ENCODE peak calls at places on chromosome 1, in six cellular contexts. J, N, A, E, W and O are unnamed samples.

GRCh38 chr1:113199718-113200455 is 126.9 kb downstream of the LRIG2 start:
- DNase-seq in J (no peak), N (no peak), A (no peak), E (no peak), W (peak; percentile 89), O (no peak)

GRCh38 chr1:199946305-199947155 is 81.0 kb upstream of the NR5A2 start:
- DNase-seq in J (no peak), N (no peak), A (no peak), E (no peak), W (no peak), O (no peak)

GRCh38 chr1:89894210-89894668 is 73.4 kb downstream of the LRRC8D start:
- DNase-seq in J (peak; percentile 86), N (peak; percentile 94), A (no peak), E (peak; percentile 76), W (peak; percentile 80), O (no peak)

GRCh38 chr1:92709738-92710137 is 75.2 kb downstream of the EVI5 start:
- DNase-seq in J (peak; percentile 24), N (peak; percentile 88), A (peak; percentile 67), E (peak; percentile 72), W (peak; percentile 50), O (no peak)

GRCh38 chr1:94385354-94385947 is 32.7 kb upstream of the ABCD3 start:
- DNase-seq in J (no peak), N (no peak), A (no peak), E (no peak), W (no peak), O (no peak)

GRCh38 chr1:68979891-68980290 is 483.0 kb upstream of the DEPDC1 start:
- DNase-seq in J (no peak), N (no peak), A (no peak), E (no peak), W (peak; percentile 22), O (no peak)

GRCh38 chr1:66271216-66271903 is 262.6 kb upstream of the SGIP1 start:
- DNase-seq in J (peak; percentile 98), N (peak; percentile 100), A (peak; percentile 90), E (peak; percentile 94), W (no peak), O (peak; percentile 14)

GRCh38 chr1:109793089-109793485 is 29.4 kb upstream of the EPS8L3 start:
- DNase-seq in J (peak; percentile 15), N (no peak), A (no peak), E (no peak), W (no peak), O (no peak)

GRCh38 chr1:3431266-3431665 is 23.2 kb upstream of the ARHGEF16 start:
- DNase-seq in J (no peak), N (no peak), A (no peak), E (peak; percentile 31), W (no peak), O (peak; percentile 62)

GRCh38 chr1:161044535-161044907 is 1.3 kb downstream of the USF1 start:
- DNase-seq in J (no peak), N (no peak), A (no peak), E (no peak), W (no peak), O (peak; percentile 31)

GRCh38 chr1:57857809-57858208 is 433.9 kb upstream of the DAB1 start:
- DNase-seq in J (peak; percentile 5), N (peak; percentile 60), A (no peak), E (no peak), W (no peak), O (no peak)

GRCh38 chr1:240031009-240031408 is 60.7 kb upstream of the FMN2 start:
- DNase-seq in J (peak; percentile 78), N (peak; percentile 98), A (no peak), E (peak; percentile 98), W (no peak), O (no peak)

GRCh38 chr1:41368801-41369200 is 7.6 kb downstream of the FOXO6 start:
- DNase-seq in J (no peak), N (no peak), A (no peak), E (no peak), W (no peak), O (no peak)

GRCh38 chr1:42756956-42757891 is 9.6 kb downstream of the P3H1 start:
- DNase-seq in J (peak; percentile 55), N (peak; percentile 64), A (peak; percentile 76), E (peak; percentile 69), W (no peak), O (peak; percentile 81)

GRCh38 chr1:196309386-196309785 is 298.9 kb downstream of the KCNT2 start:
- DNase-seq in J (peak; percentile 49), N (peak; percentile 30), A (peak; percentile 36), E (peak; percentile 59), W (no peak), O (no peak)

GRCh38 chr1:211537253-211537652 is 41.7 kb downstream of the SLC30A1 start:
- DNase-seq in J (no peak), N (peak; percentile 53), A (no peak), E (peak; percentile 61), W (no peak), O (no peak)

GRCh38 chr1:244862354-244862698 is 2.0 kb downstream of the HNRNPU start:
- DNase-seq in J (no peak), N (no peak), A (no peak), E (no peak), W (no peak), O (no peak)

GRCh38 chr1:56864430-56864829 is 9.8 kb downstream of the C8A start:
- DNase-seq in J (no peak), N (no peak), A (no peak), E (no peak), W (no peak), O (no peak)

GRCh38 chr1:9892563-9893528 is 17.2 kb downstream of the CTNNBIP1 start:
- DNase-seq in J (peak; percentile 59), N (peak; percentile 91), A (no peak), E (peak; percentile 97), W (peak; percentile 93), O (peak; percentile 65)

GRCh38 chr1:26831546-26832248 is 5.2 kb downstream of the ZDHHC18 start:
- DNase-seq in J (no peak), N (no peak), A (peak; percentile 75), E (peak; percentile 72), W (no peak), O (no peak)

GRCh38 chr1:163351912-163352311 is 30.2 kb downstream of the NUF2 start:
- DNase-seq in J (no peak), N (no peak), A (no peak), E (no peak), W (no peak), O (no peak)

GRCh38 chr1:179079113-179079761 is 2.6 kb upstream of the TOR3A start:
- DNase-seq in J (peak; percentile 69), N (peak; percentile 68), A (peak; percentile 85), E (peak; percentile 75), W (peak; percentile 63), O (peak; percentile 77)

GRCh38 chr1:103525114-103525606 is 339 bp upstream of the RNPC3 start:
- DNase-seq in J (peak; percentile 56), N (peak; percentile 39), A (peak; percentile 81), E (peak; percentile 35), W (peak; percentile 57), O (peak; percentile 75)

GRCh38 chr1:21669033-21669286 is 197 bp downstream of the RAP1GAP start:
- DNase-seq in J (no peak), N (no peak), A (no peak), E (no peak), W (no peak), O (peak; percentile 18)

GRCh38 chr1:227909188-227909587 is 38.5 kb downstream of the WNT9A start:
- DNase-seq in J (no peak), N (no peak), A (no peak), E (no peak), W (no peak), O (no peak)
- H4K20me1 ChIP-seq in J (no peaks in the 10 kb centered on the region), N (no peaks in the 10 kb centered on the region), A (no peaks in the 10 kb centered on the region), E (no peaks in the 10 kb centered on the region), W (no peaks in the 10 kb centered on the region), O (no peaks in the 10 kb centered on the region)

GRCh38 chr1:8024329-8024728 is 1.8 kb downstream of the ERRFI1 start:
- DNase-seq in J (no peak), N (peak; percentile 8), A (no peak), E (peak; percentile 1), W (no peak), O (no peak)

GRCh38 chr1:8025061-8025670 is 943 bp downstream of the ERRFI1 start:
- DNase-seq in J (no peak), N (peak; percentile 32), A (no peak), E (peak; percentile 74), W (peak; percentile 78), O (peak; percentile 28)

GRCh38 chr1:8026976-8027747 is 1.1 kb upstream of the ERRFI1 start:
- DNase-seq in J (no peak), N (peak; percentile 53), A (peak; percentile 83), E (peak; percentile 57), W (no peak), O (peak; percentile 48)

GRCh38 chr1:8026153-8026975 is at the start of gene ERRFI1:
- DNase-seq in J (peak; percentile 94), N (peak; percentile 94), A (peak; percentile 98), E (peak; percentile 93), W (peak; percentile 74), O (peak; percentile 98)

GRCh38 chr1:8025671-8026144 is 401 bp downstream of the ERRFI1 start:
- DNase-seq in J (no peak), N (peak; percentile 27), A (no peak), E (no peak), W (no peak), O (no peak)
- H4K20me1 ChIP-seq in J (no peaks in the 10 kb centered on the region), N (peaks cover 3% of the 10 kb centered on the region), A (peaks cover 45% of the 10 kb centered on the region), E (peaks cover 49% of the 10 kb centered on the region), W (peaks cover 49% of the 10 kb centered on the region), O (peaks cover 45% of the 10 kb centered on the region)

DNA sequence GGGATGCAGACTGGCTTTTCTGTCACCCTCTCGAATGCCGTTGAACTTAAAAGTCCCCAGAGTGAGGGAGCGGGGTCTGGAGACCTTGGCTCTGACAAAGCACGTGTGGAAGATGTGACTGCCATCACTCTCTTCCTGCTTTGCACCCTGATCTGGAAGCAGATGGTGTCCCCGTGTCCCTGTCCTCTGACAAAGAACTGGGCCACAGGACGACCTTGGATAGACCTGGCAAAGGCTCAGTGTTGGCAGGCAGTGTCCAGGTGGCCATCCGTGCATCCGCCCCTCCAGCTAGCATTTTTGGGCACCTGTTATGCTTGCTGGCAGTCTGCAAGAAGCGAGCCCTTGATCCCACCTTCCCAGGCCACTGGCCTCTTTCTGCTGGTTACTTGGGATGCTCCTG is 27.4 kb downstream of the ARHGEF10L start:
- DNase-seq in J (no peak), N (no peak), A (no peak), E (no peak), W (no peak), O (no peak)
- H4K20me1 ChIP-seq in J (no peaks in the 10 kb centered on the region), N (no peaks in the 10 kb centered on the region), A (peaks cover 3% of the 10 kb centered on the region), E (no peaks in the 10 kb centered on the region), W (no peaks in the 10 kb centered on the region), O (peaks cover 92% of the 10 kb centered on the region)

GRCh38 chr1:154621875-154622274 is 13.9 kb upstream of the ADAR start:
- DNase-seq in J (no peak), N (peak; percentile 45), A (no peak), E (no peak), W (no peak), O (no peak)
- H4K20me1 ChIP-seq in J (peaks cover 3% of the 10 kb centered on the region), N (peaks cover 4% of the 10 kb centered on the region), A (peaks cover 38% of the 10 kb centered on the region), E (peaks cover 24% of the 10 kb centered on the region), W (peaks cover 16% of the 10 kb centered on the region), O (peaks cover 66% of the 10 kb centered on the region)